ENCODE peak calls at places on chromosomes 6 and 20, in nine cellular contexts. One of them, this sample, is unnamed.

GRCh38 chr6:170178561-170179477 is 112.1 kb downstream of the DLL1 start:
- DNase-seq in fibroblast of lung: peak; percentile 68
- DNase-seq in mammary epithelial cell: peak; percentile 69
- DNase-seq in endothelial cell of umbilical vein: peak; percentile 76
- DNase-seq in mesenchymal stem cell: no peak
- DNase-seq in hepatocyte: no peak
- DNase-seq in neuronal stem cell: no peak
- DNase-seq in GM23248: peak; percentile 95
- DNase-seq in PC-3: peak; percentile 93
- DNase-seq in this sample: peak; percentile 85

GRCh38 chr6:82739266-82739665 is 326.4 kb downstream of the UBE3D start:
- DNase-seq in fibroblast of lung: no peak
- DNase-seq in mammary epithelial cell: no peak
- DNase-seq in PC-3: no peak
- DNase-seq in GM23248: no peak
- DNase-seq in neuronal stem cell: no peak
- DNase-seq in hepatocyte: no peak
- DNase-seq in endothelial cell of umbilical vein: no peak
- DNase-seq in mesenchymal stem cell: no peak
- DNase-seq in this sample: no peak

GRCh38 chr6:25606151-25606550 is 45.9 kb upstream of the SCGN start:
- DNase-seq in mammary epithelial cell: no peak
- DNase-seq in mesenchymal stem cell: no peak
- DNase-seq in hepatocyte: no peak
- DNase-seq in neuronal stem cell: no peak
- DNase-seq in endothelial cell of umbilical vein: no peak
- DNase-seq in GM23248: no peak
- DNase-seq in PC-3: no peak
- DNase-seq in fibroblast of lung: no peak
- DNase-seq in this sample: no peak

GRCh38 chr6:129340983-129341382 is 369.0 kb downstream of the ARHGAP18 start:
- DNase-seq in mammary epithelial cell: peak; percentile 58
- DNase-seq in PC-3: peak; percentile 72
- DNase-seq in mesenchymal stem cell: peak; percentile 57
- DNase-seq in GM23248: peak; percentile 95
- DNase-seq in endothelial cell of umbilical vein: peak; percentile 90
- DNase-seq in neuronal stem cell: no peak
- DNase-seq in fibroblast of lung: peak; percentile 88
- DNase-seq in hepatocyte: no peak
- DNase-seq in this sample: peak; percentile 57

GRCh38 chr6:66772785-66773184 is 1065.8 kb upstream of the EYS start:
- DNase-seq in fibroblast of lung: peak; percentile 76
- DNase-seq in endothelial cell of umbilical vein: no peak
- DNase-seq in mammary epithelial cell: no peak
- DNase-seq in GM23248: no peak
- DNase-seq in mesenchymal stem cell: peak; percentile 67
- DNase-seq in neuronal stem cell: no peak
- DNase-seq in PC-3: no peak
- DNase-seq in hepatocyte: peak; percentile 21
- DNase-seq in this sample: no peak

GRCh38 chr6:14664616-14665315 is 547.2 kb downstream of the CD83 start:
- DNase-seq in GM23248: peak; percentile 50
- DNase-seq in endothelial cell of umbilical vein: no peak
- DNase-seq in mesenchymal stem cell: peak; percentile 38
- DNase-seq in fibroblast of lung: no peak
- DNase-seq in mammary epithelial cell: no peak
- DNase-seq in PC-3: peak; percentile 72
- DNase-seq in neuronal stem cell: no peak
- DNase-seq in hepatocyte: no peak
- DNase-seq in this sample: peak; percentile 37

GRCh38 chr6:125175459-125175858 is 21.9 kb downstream of the TPD52L1 start:
- DNase-seq in GM23248: no peak
- DNase-seq in neuronal stem cell: no peak
- DNase-seq in mesenchymal stem cell: no peak
- DNase-seq in fibroblast of lung: no peak
- DNase-seq in mammary epithelial cell: no peak
- DNase-seq in hepatocyte: no peak
- DNase-seq in endothelial cell of umbilical vein: no peak
- DNase-seq in PC-3: no peak
- DNase-seq in this sample: no peak

GRCh38 chr6:143064996-143065683 is 4.5 kb downstream of the AIG1 start:
- DNase-seq in GM23248: peak; percentile 40
- DNase-seq in hepatocyte: peak; percentile 32
- DNase-seq in mesenchymal stem cell: peak; percentile 47
- DNase-seq in neuronal stem cell: no peak
- DNase-seq in mammary epithelial cell: peak; percentile 70
- DNase-seq in PC-3: peak; percentile 14
- DNase-seq in endothelial cell of umbilical vein: no peak
- DNase-seq in fibroblast of lung: peak; percentile 70
- DNase-seq in this sample: no peak

GRCh38 chr6:43334466-43335095 is 26.0 kb upstream of the CRIP3 start:
- DNase-seq in mesenchymal stem cell: peak; percentile 73
- DNase-seq in neuronal stem cell: peak; percentile 38
- DNase-seq in mammary epithelial cell: peak; percentile 47
- DNase-seq in fibroblast of lung: peak; percentile 62
- DNase-seq in PC-3: peak; percentile 82
- DNase-seq in hepatocyte: peak; percentile 67
- DNase-seq in endothelial cell of umbilical vein: peak; percentile 66
- DNase-seq in GM23248: peak; percentile 69
- DNase-seq in this sample: no peak

GRCh38 chr6:142297605-142297995 is 4.2 kb upstream of the ADGRG6 start:
- DNase-seq in endothelial cell of umbilical vein: no peak
- DNase-seq in mesenchymal stem cell: no peak
- DNase-seq in hepatocyte: no peak
- DNase-seq in fibroblast of lung: no peak
- DNase-seq in PC-3: no peak
- DNase-seq in GM23248: no peak
- DNase-seq in mammary epithelial cell: no peak
- DNase-seq in neuronal stem cell: no peak
- DNase-seq in this sample: no peak

GRCh38 chr6:22145823-22146379 is 150.9 kb downstream of the PRL start:
- DNase-seq in fibroblast of lung: peak; percentile 82
- DNase-seq in mammary epithelial cell: peak; percentile 17
- DNase-seq in GM23248: peak; percentile 73
- DNase-seq in endothelial cell of umbilical vein: peak; percentile 69
- DNase-seq in mesenchymal stem cell: peak; percentile 39
- DNase-seq in PC-3: no peak
- DNase-seq in hepatocyte: peak; percentile 16
- DNase-seq in neuronal stem cell: no peak
- DNase-seq in this sample: peak; percentile 62

GRCh38 chr20:37636212-37636975 is 57.4 kb upstream of the CTNNBL1 start:
- DNase-seq in endothelial cell of umbilical vein: no peak
- DNase-seq in GM23248: no peak
- DNase-seq in mesenchymal stem cell: no peak
- DNase-seq in hepatocyte: no peak
- DNase-seq in fibroblast of lung: no peak
- DNase-seq in neuronal stem cell: no peak
- DNase-seq in mammary epithelial cell: no peak
- DNase-seq in PC-3: no peak
- DNase-seq in this sample: no peak

GRCh38 chr20:22583773-22584629 is at the start of gene FOXA2:
- DNase-seq in endothelial cell of umbilical vein: no peak
- DNase-seq in PC-3: peak; percentile 63
- DNase-seq in hepatocyte: peak; percentile 87
- DNase-seq in GM23248: no peak
- DNase-seq in mammary epithelial cell: no peak
- DNase-seq in fibroblast of lung: no peak
- DNase-seq in neuronal stem cell: no peak
- DNase-seq in mesenchymal stem cell: no peak
- DNase-seq in this sample: no peak

GRCh38 chr6:28940859-28941680 is 17.3 kb upstream of the TRIM27 start:
- DNase-seq in fibroblast of lung: peak; percentile 77
- DNase-seq in mammary epithelial cell: peak; percentile 86
- DNase-seq in hepatocyte: peak; percentile 92
- DNase-seq in mesenchymal stem cell: peak; percentile 94
- DNase-seq in PC-3: peak; percentile 96
- DNase-seq in neuronal stem cell: peak; percentile 83
- DNase-seq in endothelial cell of umbilical vein: peak; percentile 96
- DNase-seq in GM23248: peak; percentile 87
- DNase-seq in this sample: peak; percentile 75

GRCh38 chr6:28943223-28943556 is 19.4 kb upstream of the TRIM27 start:
- DNase-seq in PC-3: no peak
- DNase-seq in mammary epithelial cell: no peak
- DNase-seq in GM23248: peak; percentile 16
- DNase-seq in mesenchymal stem cell: no peak
- DNase-seq in fibroblast of lung: no peak
- DNase-seq in hepatocyte: no peak
- DNase-seq in endothelial cell of umbilical vein: peak; percentile 23
- DNase-seq in neuronal stem cell: no peak
- DNase-seq in this sample: no peak

GRCh38 chr6:28941681-28942448 is 18.1 kb upstream of the TRIM27 start:
- DNase-seq in GM23248: peak; percentile 23
- DNase-seq in mesenchymal stem cell: no peak
- DNase-seq in fibroblast of lung: no peak
- DNase-seq in mammary epithelial cell: no peak
- DNase-seq in PC-3: peak; percentile 92
- DNase-seq in endothelial cell of umbilical vein: no peak
- DNase-seq in hepatocyte: peak; percentile 88
- DNase-seq in neuronal stem cell: no peak
- DNase-seq in this sample: no peak

GRCh38 chr6:28943557-28944411 is 20.0 kb upstream of the TRIM27 start:
- DNase-seq in mammary epithelial cell: peak; percentile 66
- DNase-seq in GM23248: peak; percentile 77
- DNase-seq in hepatocyte: peak; percentile 84
- DNase-seq in endothelial cell of umbilical vein: peak; percentile 66
- DNase-seq in mesenchymal stem cell: peak; percentile 82
- DNase-seq in fibroblast of lung: peak; percentile 66
- DNase-seq in neuronal stem cell: peak; percentile 77
- DNase-seq in PC-3: peak; percentile 86
- DNase-seq in this sample: peak; percentile 80

DNA sequence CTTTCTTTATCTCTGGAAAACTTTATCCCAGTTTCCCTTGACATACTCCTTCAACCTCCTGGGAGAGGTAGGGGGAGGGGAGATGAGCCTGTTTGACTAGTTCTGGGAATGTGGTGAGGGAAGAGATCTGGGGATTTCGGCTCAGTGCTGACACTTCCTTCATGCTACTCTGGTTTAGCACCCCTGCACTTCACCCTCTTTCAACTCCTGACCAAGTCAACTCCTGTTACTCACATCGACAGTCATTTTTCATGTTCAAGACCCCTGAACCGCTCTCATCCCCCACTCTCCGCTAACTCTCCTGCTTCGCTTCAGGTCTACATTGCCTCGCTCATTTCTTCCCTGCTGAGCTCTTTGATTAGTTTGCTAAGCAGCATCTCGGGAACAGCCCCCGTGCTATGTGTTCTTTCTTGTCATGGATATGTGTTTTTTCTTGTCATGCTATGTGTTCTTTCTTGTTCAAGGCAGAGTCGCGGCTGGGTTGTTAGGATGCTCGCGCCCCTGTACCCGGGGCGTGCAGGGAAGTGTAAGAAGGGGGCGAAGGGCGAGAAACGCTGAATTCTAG is 16.6 kb upstream of the TRIM27 start:
- DNase-seq in neuronal stem cell: peak; percentile 63
- DNase-seq in endothelial cell of umbilical vein: no peak
- DNase-seq in hepatocyte: peak; percentile 63
- DNase-seq in mammary epithelial cell: peak; percentile 75
- DNase-seq in GM23248: no peak
- DNase-seq in PC-3: peak; percentile 71
- DNase-seq in mesenchymal stem cell: no peak
- DNase-seq in fibroblast of lung: no peak
- DNase-seq in this sample: peak; percentile 66
- H3K27ac ChIP-seq in neuronal stem cell: peak overlapping the region; percentile 31
- H3K27ac ChIP-seq in endothelial cell of umbilical vein: peak overlapping the region; percentile 67
- H3K27ac ChIP-seq in hepatocyte: peak overlapping the region; percentile 82
- H3K27ac ChIP-seq in mammary epithelial cell: peak overlapping the region; percentile 62
- H3K27ac ChIP-seq in GM23248: peak overlapping the region; percentile 59
- H3K27ac ChIP-seq in PC-3: peak overlapping the region; percentile 60
- H3K27ac ChIP-seq in mesenchymal stem cell: peak overlapping the region; percentile 79
- H3K27ac ChIP-seq in fibroblast of lung: peak overlapping the region; percentile 59
- H3K27ac ChIP-seq in this sample: peak overlapping the region; percentile 68

GRCh38 chr6:132287101-132287500 is 114.2 kb downstream of the MOXD1 start:
- DNase-seq in fibroblast of lung: no peak
- DNase-seq in endothelial cell of umbilical vein: no peak
- DNase-seq in neuronal stem cell: no peak
- DNase-seq in hepatocyte: no peak
- DNase-seq in mammary epithelial cell: no peak
- DNase-seq in GM23248: no peak
- DNase-seq in PC-3: no peak
- DNase-seq in mesenchymal stem cell: no peak
- DNase-seq in this sample: no peak
- H2AFZ ChIP-seq in fibroblast of lung: no peak overlapping the region
- H2AFZ ChIP-seq in endothelial cell of umbilical vein: no peak overlapping the region
- H2AFZ ChIP-seq in neuronal stem cell: no peak overlapping the region
- H2AFZ ChIP-seq in hepatocyte: no peak overlapping the region
- H2AFZ ChIP-seq in mammary epithelial cell: no peak overlapping the region
- H2AFZ ChIP-seq in GM23248: no peak overlapping the region
- H2AFZ ChIP-seq in PC-3: no peak overlapping the region
- H2AFZ ChIP-seq in mesenchymal stem cell: no peak overlapping the region
- H2AFZ ChIP-seq in this sample: no peak overlapping the region

GRCh38 chr20:2139736-2140135 is 38.1 kb downstream of the STK35 start:
- DNase-seq in PC-3: no peak
- DNase-seq in neuronal stem cell: no peak
- DNase-seq in hepatocyte: no peak
- DNase-seq in GM23248: no peak
- DNase-seq in endothelial cell of umbilical vein: no peak
- DNase-seq in mesenchymal stem cell: no peak
- DNase-seq in mammary epithelial cell: no peak
- DNase-seq in fibroblast of lung: no peak
- DNase-seq in this sample: no peak

GRCh38 chr20:2135018-2135417 is 33.4 kb downstream of the STK35 start:
- DNase-seq in endothelial cell of umbilical vein: no peak
- DNase-seq in GM23248: peak; percentile 52
- DNase-seq in hepatocyte: no peak
- DNase-seq in neuronal stem cell: no peak
- DNase-seq in mesenchymal stem cell: peak; percentile 57
- DNase-seq in PC-3: no peak
- DNase-seq in fibroblast of lung: peak; percentile 22
- DNase-seq in mammary epithelial cell: no peak
- DNase-seq in this sample: no peak

GRCh38 chr20:2139250-2139649 is 37.6 kb downstream of the STK35 start:
- DNase-seq in hepatocyte: no peak
- DNase-seq in neuronal stem cell: no peak
- DNase-seq in mesenchymal stem cell: no peak
- DNase-seq in GM23248: no peak
- DNase-seq in endothelial cell of umbilical vein: no peak
- DNase-seq in mammary epithelial cell: no peak
- DNase-seq in fibroblast of lung: no peak
- DNase-seq in PC-3: no peak
- DNase-seq in this sample: no peak

GRCh38 chr20:2136275-2136674 is 34.6 kb downstream of the STK35 start:
- DNase-seq in PC-3: no peak
- DNase-seq in mammary epithelial cell: no peak
- DNase-seq in mesenchymal stem cell: no peak
- DNase-seq in hepatocyte: no peak
- DNase-seq in neuronal stem cell: no peak
- DNase-seq in GM23248: no peak
- DNase-seq in fibroblast of lung: no peak
- DNase-seq in endothelial cell of umbilical vein: no peak
- DNase-seq in this sample: no peak

GRCh38 chr20:2137552-2138201 is 36.0 kb downstream of the STK35 start:
- DNase-seq in mesenchymal stem cell: peak; percentile 97
- DNase-seq in mammary epithelial cell: no peak
- DNase-seq in fibroblast of lung: peak; percentile 85
- DNase-seq in GM23248: peak; percentile 97
- DNase-seq in neuronal stem cell: no peak
- DNase-seq in hepatocyte: no peak
- DNase-seq in endothelial cell of umbilical vein: no peak
- DNase-seq in PC-3: no peak
- DNase-seq in this sample: peak; percentile 91
- H3K27ac ChIP-seq in mesenchymal stem cell: no peak overlapping the region
- H3K27ac ChIP-seq in mammary epithelial cell: no peak overlapping the region
- H3K27ac ChIP-seq in fibroblast of lung: peak overlapping the region; percentile 34
- H3K27ac ChIP-seq in GM23248: peak overlapping the region; percentile 77
- H3K27ac ChIP-seq in neuronal stem cell: no peak overlapping the region
- H3K27ac ChIP-seq in hepatocyte: no peak overlapping the region
- H3K27ac ChIP-seq in endothelial cell of umbilical vein: no peak overlapping the region
- H3K27ac ChIP-seq in PC-3: no peak overlapping the region
- H3K27ac ChIP-seq in this sample: peak overlapping the region; percentile 47

GRCh38 chr20:56826971-56827645 is 198.0 kb downstream of the TFAP2C start:
- DNase-seq in PC-3: peak; percentile 38
- DNase-seq in endothelial cell of umbilical vein: no peak
- DNase-seq in GM23248: peak; percentile 93
- DNase-seq in neuronal stem cell: no peak
- DNase-seq in mesenchymal stem cell: peak; percentile 71
- DNase-seq in mammary epithelial cell: peak; percentile 95
- DNase-seq in hepatocyte: peak; percentile 52
- DNase-seq in fibroblast of lung: no peak
- DNase-seq in this sample: no peak
- H2AFZ ChIP-seq in PC-3: peak overlapping the region; percentile 47
- H2AFZ ChIP-seq in endothelial cell of umbilical vein: no peak overlapping the region
- H2AFZ ChIP-seq in GM23248: peak overlapping the region; percentile 74
- H2AFZ ChIP-seq in neuronal stem cell: no peak overlapping the region
- H2AFZ ChIP-seq in mesenchymal stem cell: no peak overlapping the region
- H2AFZ ChIP-seq in mammary epithelial cell: peak overlapping the region; percentile 83
- H2AFZ ChIP-seq in hepatocyte: no peak overlapping the region
- H2AFZ ChIP-seq in fibroblast of lung: no peak overlapping the region
- H2AFZ ChIP-seq in this sample: peak overlapping the region; percentile 22